ENCODE peak calls at places on chromosomes 16 and 17, in seven cellular contexts. M is effector CD4-positive, alpha-beta T cell; I is GDM1; D is Right ventricle myocardium superior; P is T-helper 2 cell; X is non-pigmented ciliary epithelial cell; N is kidney epithelial cell. O is an unnamed sample.

GRCh38 chr16:85290626-85291301 is 178.5 kb upstream of the CIBAR2 start:
- DNase-seq in X (no peak), I (no peak), P (no peak), N (no peak), D (no peak), M (no peak), O (no peak)

GRCh38 chr17:46009681-46010596 is 10.9 kb downstream of the STH start:
- DNase-seq in M (no peak), N (no peak), I (no peak), P (no peak), X (no peak), D (no peak), O (peak)

GRCh38 chr16:85371948-85372347 is 241.2 kb upstream of the GSE1 start:
- DNase-seq in I (no peak), P (no peak), N (no peak), D (no peak), X (no peak), M (no peak), O (no peak)

GRCh38 chr16:64362193-64362592 is 759.7 kb downstream of the CDH11 start:
- DNase-seq in D (no peak), P (no peak), X (no peak), N (peak), I (no peak), M (no peak), O (peak)

GRCh38 chr17:44354582-44355309 is 8.9 kb downstream of the FAM171A2 start:
- DNase-seq in N (no peak), P (peak), X (no peak), I (no peak), D (peak), M (peak), O (no peak)

GRCh38 chr16:30761427-30761927 is 385 bp downstream of the CFAP119 start:
- DNase-seq in M (peak), X (no peak), D (no peak), P (no peak), N (no peak), I (no peak), O (no peak)

GRCh38 chr17:3974138-3974687 is 10.0 kb upstream of the ATP2A3 start:
- DNase-seq in P (no peak), M (no peak), I (peak), X (no peak), N (no peak), D (no peak), O (no peak)

GRCh38 chr17:13153036-13153435 is 135.2 kb upstream of the ELAC2 start:
- DNase-seq in M (no peak), N (no peak), X (peak), D (no peak), P (no peak), I (no peak), O (peak)

GRCh38 chr17:42155614-42156045 is 841 bp upstream of the RAB5C start:
- DNase-seq in I (no peak), X (no peak), N (no peak), D (no peak), M (no peak), P (no peak), O (no peak)

GRCh38 chr16:49859139-49859947 is 3.4 kb upstream of the ZNF423 start:
- DNase-seq in I (no peak), M (no peak), P (no peak), N (no peak), D (peak), X (no peak), O (no peak)

GRCh38 chr17:59427425-59427921 is 96.0 kb downstream of the YPEL2 start:
- DNase-seq in M (no peak), I (no peak), D (no peak), X (no peak), N (peak), P (peak), O (no peak)

GRCh38 chr17:44004761-44005526 is 522 bp downstream of the NAGS start:
- DNase-seq in D (no peak), I (no peak), X (no peak), P (no peak), M (peak), N (no peak), O (peak)

GRCh38 chr17:43875476-43876147 is 28.6 kb downstream of the CD300LG start:
- DNase-seq in I (no peak), P (no peak), X (no peak), M (no peak), D (no peak), N (no peak), O (no peak)

GRCh38 chr17:38415250-38416194 is 12.7 kb upstream of the ARHGAP23 start:
- DNase-seq in N (no peak), X (no peak), D (no peak), I (no peak), P (no peak), M (no peak), O (no peak)

GRCh38 chr17:81691608-81692007 is 7.8 kb downstream of the HGS start:
- DNase-seq in P (no peak), X (no peak), N (no peak), D (no peak), M (no peak), I (no peak), O (no peak)

GRCh38 chr16:21997693-21998480 is 3.0 kb downstream of the PDZD9 start:
- DNase-seq in D (no peak), I (no peak), P (no peak), N (no peak), X (no peak), M (no peak), O (no peak)

GRCh38 chr16:22971346-22971924 is 157.5 kb downstream of the HS3ST2 start:
- DNase-seq in D (no peak), P (no peak), I (no peak), N (no peak), X (no peak), M (no peak), O (no peak)

GRCh38 chr17:66260688-66261087 is 31.5 kb upstream of the APOH start:
- DNase-seq in X (no peak), M (no peak), N (no peak), D (no peak), P (no peak), I (no peak), O (no peak)

GRCh38 chr16:83899272-83899897 is 470 bp downstream of the MLYCD start:
- DNase-seq in M (peak), D (peak), N (no peak), X (no peak), I (no peak), P (peak), O (no peak)

GRCh38 chr16:70253291-70254094 is 1.8 kb upstream of the EXOSC6 start:
- DNase-seq in I (no peak), X (no peak), P (peak), D (no peak), N (no peak), M (peak), O (no peak)

GRCh38 chr16:17518441-17518840 is 47.7 kb upstream of the XYLT1 start:
- DNase-seq in M (no peak), N (no peak), P (no peak), D (no peak), X (no peak), I (no peak), O (peak)

GRCh38 chr16:58025351-58026138 is at the start of gene MMP15:
- DNase-seq in M (peak), N (peak), P (peak), I (peak), X (no peak), D (peak), O (peak)

GRCh38 chr17:67519801-67520251 is 142.7 kb downstream of the PITPNC1 start:
- DNase-seq in M (no peak), P (no peak), N (no peak), X (no peak), D (no peak), I (no peak), O (no peak)

GRCh38 chr16:56800355-56800754 is 64.7 kb upstream of the SLC12A3 start:
- DNase-seq in D (no peak), N (no peak), P (no peak), M (no peak), X (no peak), I (no peak), O (no peak)

GRCh38 chr17:10197721-10198508 is 491 bp downstream of the GAS7 start:
- DNase-seq in I (no peak), N (no peak), X (no peak), D (peak), M (no peak), P (no peak), O (no peak)